ENCODE peak calls at places on chromosome 18, in eight cellular contexts. P is effector memory CD4-positive, alpha-beta T cell; B is suprapubic skin; R is fibroblast of lung; I is uterus; T is CD8-positive, alpha-beta T cell; A is GM23338; K is heart right ventricle. W is an unnamed sample. For H3K27me3 and H3K4me1, the result is how much of the 10 kb centered on the place peaks cover.

GRCh38 chr18:13573750-13574149 is 152.6 kb downstream of the FAM210A start:
- DNase-seq in B (no peak), R (no peak), T (no peak), P (no peak), A (no peak), K (no peak), I (no peak), W (no peak)

GRCh38 chr18:23573948-23574431 is 12.3 kb downstream of the NPC1 start:
- DNase-seq in T (no peak), A (peak), B (no peak), R (peak), I (peak), K (no peak), P (peak), W (no peak)

GRCh38 chr18:64981915-64982314 is 768.9 kb upstream of the CDH7 start:
- DNase-seq in I (no peak), R (no peak), B (no peak), K (no peak), A (no peak), T (no peak), P (no peak), W (no peak)

GRCh38 chr18:22579271-22579670 is 161.6 kb upstream of the CTAGE1 start:
- DNase-seq in I (no peak), A (no peak), B (no peak), R (no peak), T (no peak), P (no peak), K (no peak), W (no peak)

GRCh38 chr18:24736686-24737085 is 276.2 kb downstream of the HRH4 start:
- DNase-seq in B (no peak), I (no peak), P (no peak), K (no peak), T (no peak), A (no peak), R (no peak), W (no peak)

GRCh38 chr18:36580874-36581750 is 247.7 kb downstream of the TPGS2 start:
- DNase-seq in I (no peak), B (no peak), A (no peak), K (no peak), R (peak), P (no peak), T (no peak), W (no peak)

GRCh38 chr18:56289381-56289780 is 349.0 kb downstream of the TXNL1 start:
- DNase-seq in T (no peak), B (no peak), K (no peak), P (no peak), I (no peak), R (no peak), A (no peak), W (no peak)

GRCh38 chr18:2102022-2102421 is 469.3 kb downstream of the METTL4 start:
- DNase-seq in A (no peak), K (no peak), P (no peak), B (no peak), R (no peak), I (no peak), T (no peak), W (no peak)

GRCh38 chr18:54766631-54767030 is 61.6 kb upstream of the RAB27B start:
- DNase-seq in A (no peak), K (no peak), P (no peak), I (no peak), R (peak), B (no peak), T (no peak), W (no peak)

GRCh38 chr18:9927392-9928063 is 13.7 kb downstream of the VAPA start:
- DNase-seq in B (no peak), R (no peak), A (no peak), T (no peak), K (no peak), P (no peak), I (no peak), W (no peak)

GRCh38 chr18:8998481-8999217 is 103.8 kb upstream of the NDUFV2 start:
- DNase-seq in P (no peak), A (no peak), I (no peak), R (peak), K (no peak), T (no peak), B (no peak), W (no peak)

GRCh38 chr18:72692086-72692485 is 147.9 kb upstream of the CBLN2 start:
- DNase-seq in P (no peak), R (no peak), A (peak), I (no peak), B (no peak), T (no peak), K (no peak), W (no peak)

GRCh38 chr18:37258131-37258530 is 307.5 kb downstream of the CELF4 start:
- DNase-seq in T (no peak), K (no peak), R (no peak), A (no peak), P (no peak), I (no peak), B (no peak), W (no peak)

GRCh38 chr18:79525556-79526467 is 130.1 kb downstream of the NFATC1 start:
- DNase-seq in P (no peak), K (peak), R (peak), I (peak), T (no peak), B (peak), A (no peak), W (no peak)

GRCh38 chr18:56176750-56177149 is 461.6 kb downstream of the TXNL1 start:
- DNase-seq in R (no peak), I (no peak), T (no peak), B (no peak), P (no peak), A (no peak), K (no peak), W (no peak)

GRCh38 chr18:55779461-55779710 is 191.4 kb upstream of the TCF4 start:
- DNase-seq in K (peak), I (no peak), A (no peak), R (no peak), P (no peak), B (no peak), T (no peak), W (no peak)

GRCh38 chr18:63132819-63133200 is 186.8 kb downstream of the BCL2 start:
- DNase-seq in A (no peak), K (no peak), I (no peak), B (no peak), R (no peak), P (no peak), T (no peak), W (no peak)

GRCh38 chr18:2111456-2111855 is 459.8 kb downstream of the METTL4 start:
- DNase-seq in A (no peak), K (no peak), I (no peak), B (no peak), P (no peak), R (peak), T (no peak), W (no peak)

GRCh38 chr18:42087195-42087594 is 132.2 kb downstream of the PIK3C3 start:
- DNase-seq in A (no peak), I (no peak), R (no peak), T (no peak), K (no peak), P (no peak), B (no peak), W (no peak)

GRCh38 chr18:9474103-9474982 is 970 bp upstream of the RALBP1 start:
- DNase-seq in I (no peak), K (no peak), B (no peak), T (no peak), P (no peak), A (peak), R (peak), W (no peak)

GRCh38 chr18:4847066-4847465 is 350.0 kb downstream of the AKAIN1 start:
- DNase-seq in A (no peak), P (no peak), R (no peak), I (no peak), B (no peak), K (no peak), T (no peak), W (no peak)

GRCh38 chr18:25832008-25832604 is 258.3 kb downstream of the SS18 start:
- DNase-seq in R (peak), B (no peak), T (no peak), I (no peak), K (peak), P (no peak), A (peak), W (no peak)

GRCh38 chr18:21363411-21363810 is 121.4 kb downstream of the GREB1L start:
- DNase-seq in K (no peak), T (no peak), P (no peak), A (no peak), R (no peak), B (no peak), I (no peak), W (no peak)

GRCh38 chr18:68991281-68991680 is 193.4 kb downstream of the CCDC102B start:
- DNase-seq in I (no peak), R (peak), K (no peak), T (no peak), A (no peak), P (no peak), B (no peak), W (no peak)

DNA sequence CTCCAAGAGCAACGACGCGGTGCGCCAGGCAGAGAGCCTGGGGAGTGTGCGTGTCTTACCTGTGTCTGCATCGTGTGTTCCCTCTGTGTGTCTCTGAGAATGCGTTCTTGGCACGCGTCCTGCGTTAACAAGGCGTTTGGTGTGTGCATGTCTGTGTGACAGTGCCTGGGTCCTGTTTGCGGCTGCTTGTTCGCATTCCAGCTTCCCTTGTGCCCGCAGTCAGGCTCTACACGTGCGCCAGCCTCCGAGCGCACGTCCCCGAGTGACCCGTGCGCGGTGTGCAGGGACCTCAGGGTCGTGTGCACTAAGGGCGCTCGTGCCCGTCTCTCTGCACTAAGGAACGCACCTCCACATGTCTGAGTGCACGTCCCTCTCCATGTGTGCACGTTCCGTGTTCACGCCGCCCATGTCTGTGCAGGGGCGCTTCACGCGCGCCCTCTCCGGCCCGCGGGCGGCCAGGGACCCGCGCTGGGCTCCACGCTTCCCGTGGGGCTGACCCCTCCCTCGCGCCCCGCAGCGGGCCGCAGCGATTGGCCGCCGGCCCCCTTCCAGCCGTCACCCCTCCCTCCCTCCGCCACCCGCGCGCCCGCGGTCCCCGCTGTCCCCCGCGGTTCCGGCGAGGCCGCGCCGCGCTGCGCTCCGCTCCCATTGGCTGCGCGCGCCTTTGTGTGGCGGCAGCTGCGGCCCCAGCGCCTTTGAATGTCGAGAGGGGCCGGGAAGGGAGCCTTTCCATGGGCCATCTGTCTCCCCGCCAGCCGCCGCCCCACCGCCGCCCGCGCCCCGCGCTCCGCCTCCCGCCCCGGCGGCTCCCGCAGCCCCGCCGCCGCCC is 229.4 kb downstream of the HAUS1 start:
- DNase-seq in R (peak), K (peak), P (peak), B (no peak), A (peak), I (no peak), T (no peak), W (no peak)
- H3K27me3 ChIP-seq in R (under half), K (under half), P (under half), B (under half), A (under half), I (under half), T (under half), W (under half)

DNA sequence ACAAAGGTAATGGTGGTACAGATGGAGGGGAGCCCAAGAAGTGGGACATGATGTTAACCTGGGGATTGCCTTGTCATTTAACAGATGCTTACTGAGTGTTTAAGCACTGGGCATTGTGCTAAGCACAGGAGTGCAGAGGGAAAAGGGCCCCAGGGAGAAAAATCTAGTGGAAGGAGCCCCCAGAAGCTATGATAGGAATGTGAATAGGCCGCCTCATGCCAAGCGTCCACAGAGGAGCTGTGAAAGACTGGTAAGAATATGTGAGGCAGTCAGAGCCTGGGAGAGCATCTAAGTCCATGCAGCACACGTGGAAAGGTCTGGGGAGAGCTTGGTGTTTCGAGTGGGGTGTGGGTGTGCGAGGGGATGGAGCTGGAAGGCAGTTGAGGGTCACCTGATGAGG is 5.5 kb downstream of the ZNF532 start:
- DNase-seq in P (no peak), I (no peak), T (no peak), B (no peak), A (no peak), R (peak), K (no peak), W (no peak)
- H3K4me1 ChIP-seq in P (under half), I (under half), T (under half), B (under half), A (half or more), R (under half), K (half or more), W (under half)

DNA sequence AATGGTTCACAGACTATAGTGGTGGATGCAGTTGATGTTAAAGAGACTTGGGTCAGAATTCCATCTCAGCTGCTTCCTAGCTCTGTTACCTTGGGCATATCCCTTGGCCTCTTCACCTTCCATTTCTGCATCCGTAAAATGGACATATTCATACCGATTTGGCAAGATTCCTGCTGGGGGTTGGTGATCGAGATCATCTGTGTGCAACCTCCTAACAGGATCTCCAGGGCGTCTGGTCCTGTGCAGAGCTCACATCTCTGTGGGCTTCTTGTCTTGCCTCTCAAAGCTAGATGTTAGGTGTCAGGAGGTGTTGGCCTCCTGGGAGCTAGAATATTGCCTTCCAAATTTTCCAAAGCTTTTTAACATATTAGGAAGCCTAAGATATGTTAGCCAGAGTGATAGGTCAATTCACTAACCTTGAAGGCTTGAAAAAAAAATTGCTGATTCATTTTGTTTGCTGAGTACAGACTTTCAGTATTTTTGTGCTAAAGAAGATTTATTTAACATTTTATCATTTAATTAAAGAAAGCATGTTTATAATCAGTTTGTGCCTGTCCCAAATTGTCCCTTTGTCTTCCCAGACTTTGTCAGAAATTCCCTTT is 69.7 kb upstream of the ZNF516 start:
- DNase-seq in B (no peak), A (no peak), R (no peak), I (no peak), K (no peak), P (no peak), T (no peak), W (no peak)
- H3K4me3 ChIP-seq in B (peak), A (no peak), R (peak), I (peak), K (peak), P (no peak), T (no peak), W (no peak)

GRCh38 chr18:47263197-47263827 is 11.9 kb upstream of the SKOR2 start:
- DNase-seq in R (no peak), A (peak), P (no peak), I (no peak), B (no peak), T (no peak), K (no peak), W (no peak)

GRCh38 chr18:47260924-47261701 is 9.7 kb upstream of the SKOR2 start:
- DNase-seq in P (no peak), T (no peak), I (no peak), B (no peak), A (peak), K (no peak), R (no peak), W (no peak)

GRCh38 chr18:47260138-47260923 is 8.9 kb upstream of the SKOR2 start:
- DNase-seq in T (no peak), R (peak), I (no peak), B (no peak), P (no peak), A (peak), K (peak), W (no peak)

GRCh38 chr18:47262397-47263196 is 11.1 kb upstream of the SKOR2 start:
- DNase-seq in T (no peak), P (no peak), R (no peak), B (no peak), I (no peak), A (peak), K (no peak), W (no peak)

DNA sequence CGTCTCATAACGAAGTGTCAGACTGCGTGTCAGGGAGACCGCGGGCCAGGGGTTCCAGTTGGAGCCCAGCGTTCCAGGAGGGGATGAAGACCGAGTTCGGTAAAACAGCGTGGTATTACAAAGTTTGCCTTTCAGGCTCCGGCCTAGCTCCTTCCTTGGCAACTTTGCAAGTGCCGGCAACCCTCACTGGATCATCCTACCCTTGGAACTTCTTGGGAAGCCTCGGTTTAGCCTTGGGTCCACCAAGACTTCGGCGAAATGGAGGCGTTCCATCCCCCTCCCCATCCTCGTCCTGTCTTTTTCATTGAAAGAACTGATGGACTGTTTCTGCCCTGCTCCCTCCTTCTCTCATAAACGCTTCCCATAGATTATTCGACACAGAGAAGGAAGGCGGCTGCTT is 10.4 kb upstream of the SKOR2 start:
- DNase-seq in A (peak), R (no peak), K (no peak), P (no peak), B (no peak), T (no peak), I (no peak), W (no peak)
- H3K27me3 ChIP-seq in A (half or more), R (under half), K (half or more), P (under half), B (half or more), T (under half), I (under half), W (under half)

GRCh38 chr18:48543228-48543627 is 4.4 kb downstream of the CTIF start:
- DNase-seq in P (no peak), A (peak), I (no peak), T (no peak), K (no peak), R (peak), B (no peak), W (no peak)

GRCh38 chr18:48544661-48545415 is 6.0 kb downstream of the CTIF start:
- DNase-seq in A (no peak), I (no peak), B (peak), P (no peak), T (no peak), R (no peak), K (no peak), W (no peak)

GRCh38 chr18:48542513-48543181 is 3.8 kb downstream of the CTIF start:
- DNase-seq in A (peak), I (no peak), R (no peak), B (no peak), P (no peak), K (no peak), T (no peak), W (no peak)

GRCh38 chr18:48545690-48546365 is 7.0 kb downstream of the CTIF start:
- DNase-seq in B (peak), P (no peak), I (peak), R (peak), K (peak), T (no peak), A (peak), W (no peak)

GRCh38 chr18:48544116-48544515 is 5.3 kb downstream of the CTIF start:
- DNase-seq in K (no peak), T (no peak), P (no peak), R (no peak), A (no peak), I (no peak), B (no peak), W (no peak)
- H3K4me1 ChIP-seq in K (half or more), T (under half), P (under half), R (under half), A (half or more), I (under half), B (half or more), W (under half)

GRCh38 chr18:34796013-34796657 is 86.0 kb downstream of the DTNA start:
- DNase-seq in A (no peak), K (no peak), R (no peak), B (no peak), P (no peak), I (no peak), T (no peak), W (no peak)

GRCh38 chr18:34789768-34790344 is 79.8 kb downstream of the DTNA start:
- DNase-seq in I (no peak), P (no peak), R (peak), B (no peak), K (no peak), T (no peak), A (no peak), W (no peak)

GRCh38 chr18:34795070-34795740 is 85.1 kb downstream of the DTNA start:
- DNase-seq in A (no peak), K (peak), R (no peak), P (no peak), B (no peak), T (no peak), I (no peak), W (no peak)

GRCh38 chr18:34794346-34794745 is 84.2 kb downstream of the DTNA start:
- DNase-seq in A (no peak), T (no peak), B (no peak), I (no peak), K (no peak), R (no peak), P (no peak), W (no peak)
- H3K4me3 ChIP-seq in A (no peak), T (no peak), B (no peak), I (no peak), K (no peak), R (no peak), P (no peak), W (no peak)

DNA sequence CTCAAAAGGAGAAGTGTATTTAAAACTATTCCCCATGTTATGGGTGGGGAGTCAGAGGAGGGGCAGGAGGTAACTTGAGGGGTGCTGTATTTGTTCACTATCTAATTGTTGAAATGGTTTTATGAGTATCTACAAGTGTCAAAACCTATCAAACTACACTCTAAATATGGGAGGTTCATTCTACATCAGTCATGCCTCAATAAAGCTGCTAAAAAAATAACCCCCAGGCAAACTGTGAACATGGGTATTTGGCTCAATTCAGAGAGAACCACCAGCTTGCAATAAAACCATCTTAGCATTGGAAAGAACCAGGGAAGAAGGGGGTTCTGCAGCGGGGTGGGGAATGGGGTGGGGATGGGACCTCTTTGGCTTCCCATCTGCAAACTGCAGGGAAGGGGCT is 176.0 kb upstream of the SMAD2 start:
- DNase-seq in K (no peak), P (no peak), I (no peak), T (no peak), R (no peak), A (no peak), B (no peak), W (no peak)
- H3K27me3 ChIP-seq in K (under half), P (under half), I (under half), T (under half), R (under half), A (under half), B (under half), W (under half)